ENCODE peak calls at places on chromosome 19, in seven cellular contexts. One of them, this sample, is unnamed.

GRCh38 chr19:44554641-44555246 is 25.3 kb upstream of the CEACAM20 start:
- DNase-seq in HT1080: no peak
- DNase-seq in chondrocyte: no peak
- DNase-seq in A172: no peak
- DNase-seq in activated naive CD8-positive, alpha-beta T cell treated with anti-CD3 and anti-CD28 coated beads, Interleukin-2, amount 50 U/mL, for 24 hours: no peak
- DNase-seq in IMR-90: no peak
- DNase-seq in activated CD4-positive, alpha-beta T cell treated with anti-CD3 and anti-CD28 coated beads, Interleukin-2, amount 10 ng/mL, durations not matched to agents 7 days and 5 days: no peak
- DNase-seq in this sample: no peak

GRCh38 chr19:8487137-8487851 is 15.1 kb downstream of the PRAM1 start:
- DNase-seq in IMR-90: no peak
- DNase-seq in A172: no peak
- DNase-seq in chondrocyte: peak
- DNase-seq in activated naive CD8-positive, alpha-beta T cell treated with anti-CD3 and anti-CD28 coated beads, Interleukin-2, amount 50 U/mL, for 24 hours: peak
- DNase-seq in activated CD4-positive, alpha-beta T cell treated with anti-CD3 and anti-CD28 coated beads, Interleukin-2, amount 10 ng/mL, durations not matched to agents 7 days and 5 days: peak
- DNase-seq in HT1080: no peak
- DNase-seq in this sample: peak

GRCh38 chr19:21472507-21472906 is 32.9 kb upstream of the ZNF429 start:
- DNase-seq in activated naive CD8-positive, alpha-beta T cell treated with anti-CD3 and anti-CD28 coated beads, Interleukin-2, amount 50 U/mL, for 24 hours: no peak
- DNase-seq in IMR-90: no peak
- DNase-seq in activated CD4-positive, alpha-beta T cell treated with anti-CD3 and anti-CD28 coated beads, Interleukin-2, amount 10 ng/mL, durations not matched to agents 7 days and 5 days: no peak
- DNase-seq in A172: no peak
- DNase-seq in chondrocyte: no peak
- DNase-seq in HT1080: no peak
- DNase-seq in this sample: no peak

GRCh38 chr19:5953680-5954213 is 24.2 kb downstream of the RANBP3 start:
- DNase-seq in chondrocyte: no peak
- DNase-seq in activated CD4-positive, alpha-beta T cell treated with anti-CD3 and anti-CD28 coated beads, Interleukin-2, amount 10 ng/mL, durations not matched to agents 7 days and 5 days: peak
- DNase-seq in activated naive CD8-positive, alpha-beta T cell treated with anti-CD3 and anti-CD28 coated beads, Interleukin-2, amount 50 U/mL, for 24 hours: peak
- DNase-seq in HT1080: no peak
- DNase-seq in IMR-90: no peak
- DNase-seq in A172: no peak
- DNase-seq in this sample: peak

GRCh38 chr19:54137913-54138776 is 583 bp downstream of the CNOT3 start:
- DNase-seq in activated naive CD8-positive, alpha-beta T cell treated with anti-CD3 and anti-CD28 coated beads, Interleukin-2, amount 50 U/mL, for 24 hours: peak
- DNase-seq in HT1080: no peak
- DNase-seq in A172: no peak
- DNase-seq in IMR-90: no peak
- DNase-seq in activated CD4-positive, alpha-beta T cell treated with anti-CD3 and anti-CD28 coated beads, Interleukin-2, amount 10 ng/mL, durations not matched to agents 7 days and 5 days: peak
- DNase-seq in chondrocyte: no peak
- DNase-seq in this sample: peak

GRCh38 chr19:8209111-8209964 is at the start of gene CERS4:
- DNase-seq in HT1080: no peak
- DNase-seq in activated CD4-positive, alpha-beta T cell treated with anti-CD3 and anti-CD28 coated beads, Interleukin-2, amount 10 ng/mL, durations not matched to agents 7 days and 5 days: peak
- DNase-seq in activated naive CD8-positive, alpha-beta T cell treated with anti-CD3 and anti-CD28 coated beads, Interleukin-2, amount 50 U/mL, for 24 hours: peak
- DNase-seq in A172: no peak
- DNase-seq in chondrocyte: no peak
- DNase-seq in IMR-90: peak
- DNase-seq in this sample: peak

GRCh38 chr19:3981373-3981735 is 3.9 kb downstream of the EEF2 start:
- DNase-seq in chondrocyte: no peak
- DNase-seq in A172: no peak
- DNase-seq in IMR-90: no peak
- DNase-seq in activated CD4-positive, alpha-beta T cell treated with anti-CD3 and anti-CD28 coated beads, Interleukin-2, amount 10 ng/mL, durations not matched to agents 7 days and 5 days: no peak
- DNase-seq in activated naive CD8-positive, alpha-beta T cell treated with anti-CD3 and anti-CD28 coated beads, Interleukin-2, amount 50 U/mL, for 24 hours: no peak
- DNase-seq in HT1080: no peak
- DNase-seq in this sample: peak

GRCh38 chr19:17772172-17772571 is 20.9 kb downstream of the FCHO1 start:
- DNase-seq in A172: no peak
- DNase-seq in activated naive CD8-positive, alpha-beta T cell treated with anti-CD3 and anti-CD28 coated beads, Interleukin-2, amount 50 U/mL, for 24 hours: no peak
- DNase-seq in activated CD4-positive, alpha-beta T cell treated with anti-CD3 and anti-CD28 coated beads, Interleukin-2, amount 10 ng/mL, durations not matched to agents 7 days and 5 days: no peak
- DNase-seq in HT1080: no peak
- DNase-seq in IMR-90: peak
- DNase-seq in chondrocyte: no peak
- DNase-seq in this sample: no peak

GRCh38 chr19:19372656-19373416 is 32.6 kb upstream of the GATAD2A start:
- DNase-seq in A172: peak
- DNase-seq in IMR-90: peak
- DNase-seq in HT1080: peak
- DNase-seq in chondrocyte: no peak
- DNase-seq in activated naive CD8-positive, alpha-beta T cell treated with anti-CD3 and anti-CD28 coated beads, Interleukin-2, amount 50 U/mL, for 24 hours: peak
- DNase-seq in activated CD4-positive, alpha-beta T cell treated with anti-CD3 and anti-CD28 coated beads, Interleukin-2, amount 10 ng/mL, durations not matched to agents 7 days and 5 days: peak
- DNase-seq in this sample: peak

GRCh38 chr19:39375929-39376328 is 15.0 kb downstream of the PAF1 start:
- DNase-seq in activated naive CD8-positive, alpha-beta T cell treated with anti-CD3 and anti-CD28 coated beads, Interleukin-2, amount 50 U/mL, for 24 hours: no peak
- DNase-seq in activated CD4-positive, alpha-beta T cell treated with anti-CD3 and anti-CD28 coated beads, Interleukin-2, amount 10 ng/mL, durations not matched to agents 7 days and 5 days: no peak
- DNase-seq in IMR-90: no peak
- DNase-seq in HT1080: no peak
- DNase-seq in A172: no peak
- DNase-seq in chondrocyte: no peak
- DNase-seq in this sample: no peak

GRCh38 chr19:42114412-42114811 is 17.8 kb downstream of the POU2F2 start:
- DNase-seq in HT1080: peak
- DNase-seq in chondrocyte: no peak
- DNase-seq in activated CD4-positive, alpha-beta T cell treated with anti-CD3 and anti-CD28 coated beads, Interleukin-2, amount 10 ng/mL, durations not matched to agents 7 days and 5 days: no peak
- DNase-seq in IMR-90: no peak
- DNase-seq in activated naive CD8-positive, alpha-beta T cell treated with anti-CD3 and anti-CD28 coated beads, Interleukin-2, amount 50 U/mL, for 24 hours: no peak
- DNase-seq in A172: peak
- DNase-seq in this sample: no peak